ENCODE peak calls at places on chromosomes 3 and 15, in six cellular contexts. One of them, this sample, is unnamed.

GRCh38 chr15:26260517-26261133 is 397.5 kb upstream of the ATP10A start:
- DNase-seq in A549: peak
- DNase-seq in GM12878: no peak
- DNase-seq in H9: peak
- DNase-seq in neuronal stem cell: peak
- DNase-seq in mesendoderm: peak
- DNase-seq in this sample: peak

GRCh38 chr15:52200831-52201365 is 9.7 kb upstream of the GNB5 start:
- DNase-seq in A549: no peak
- DNase-seq in GM12878: no peak
- DNase-seq in H9: no peak
- DNase-seq in neuronal stem cell: no peak
- DNase-seq in mesendoderm: no peak
- DNase-seq in this sample: no peak

GRCh38 chr15:90072978-90073640 is 29.2 kb downstream of the IDH2 start:
- DNase-seq in A549: no peak
- DNase-seq in GM12878: no peak
- DNase-seq in H9: peak
- DNase-seq in neuronal stem cell: no peak
- DNase-seq in mesendoderm: no peak
- DNase-seq in this sample: no peak

GRCh38 chr3:127183931-127184869 is 8.7 kb upstream of the PRR23E start:
- DNase-seq in A549: no peak
- DNase-seq in GM12878: no peak
- DNase-seq in H9: no peak
- DNase-seq in neuronal stem cell: no peak
- DNase-seq in mesendoderm: peak
- DNase-seq in this sample: no peak

GRCh38 chr3:128366652-128367051 is 100.0 kb downstream of the DNAJB8 start:
- DNase-seq in A549: no peak
- DNase-seq in GM12878: no peak
- DNase-seq in H9: no peak
- DNase-seq in neuronal stem cell: no peak
- DNase-seq in mesendoderm: no peak
- DNase-seq in this sample: no peak

GRCh38 chr3:30743086-30743619 is 136.8 kb downstream of the TGFBR2 start:
- DNase-seq in A549: no peak
- DNase-seq in GM12878: no peak
- DNase-seq in H9: no peak
- DNase-seq in neuronal stem cell: no peak
- DNase-seq in mesendoderm: no peak
- DNase-seq in this sample: peak

GRCh38 chr3:33915796-33916589 is 117.6 kb downstream of the PDCD6IP start:
- DNase-seq in A549: peak
- DNase-seq in GM12878: no peak
- DNase-seq in H9: no peak
- DNase-seq in neuronal stem cell: no peak
- DNase-seq in mesendoderm: peak
- DNase-seq in this sample: peak

GRCh38 chr3:17025594-17026139 is 140.9 kb downstream of the PLCL2 start:
- DNase-seq in A549: no peak
- DNase-seq in GM12878: no peak
- DNase-seq in H9: no peak
- DNase-seq in neuronal stem cell: no peak
- DNase-seq in mesendoderm: no peak
- DNase-seq in this sample: no peak

GRCh38 chr15:100602822-100603393 is 519 bp downstream of the ASB7 start:
- DNase-seq in A549: peak
- DNase-seq in GM12878: peak
- DNase-seq in H9: peak
- DNase-seq in neuronal stem cell: no peak
- DNase-seq in mesendoderm: peak
- DNase-seq in this sample: peak

GRCh38 chr15:37789881-37790280 is 144.6 kb upstream of the TMCO5A start:
- DNase-seq in A549: no peak
- DNase-seq in GM12878: no peak
- DNase-seq in H9: no peak
- DNase-seq in neuronal stem cell: no peak
- DNase-seq in mesendoderm: no peak
- DNase-seq in this sample: no peak

GRCh38 chr3:72185549-72186484 is 400.9 kb upstream of the PROK2 start:
- DNase-seq in A549: no peak
- DNase-seq in GM12878: no peak
- DNase-seq in H9: no peak
- DNase-seq in neuronal stem cell: no peak
- DNase-seq in mesendoderm: no peak
- DNase-seq in this sample: no peak

GRCh38 chr3:158220575-158220974 is 110.7 kb downstream of the RSRC1 start:
- DNase-seq in A549: no peak
- DNase-seq in GM12878: no peak
- DNase-seq in H9: no peak
- DNase-seq in neuronal stem cell: no peak
- DNase-seq in mesendoderm: peak
- DNase-seq in this sample: no peak

GRCh38 chr3:55859305-55859704 is 372.2 kb upstream of the WNT5A start:
- DNase-seq in A549: no peak
- DNase-seq in GM12878: no peak
- DNase-seq in H9: no peak
- DNase-seq in neuronal stem cell: no peak
- DNase-seq in mesendoderm: no peak
- DNase-seq in this sample: no peak

GRCh38 chr3:130814691-130815472 is 68.3 kb upstream of the PIK3R4 start:
- DNase-seq in A549: no peak
- DNase-seq in GM12878: no peak
- DNase-seq in H9: no peak
- DNase-seq in neuronal stem cell: no peak
- DNase-seq in mesendoderm: no peak
- DNase-seq in this sample: no peak

GRCh38 chr3:175193815-175194518 is 334.8 kb downstream of the NAALADL2 start:
- DNase-seq in A549: no peak
- DNase-seq in GM12878: peak
- DNase-seq in H9: no peak
- DNase-seq in neuronal stem cell: no peak
- DNase-seq in mesendoderm: no peak
- DNase-seq in this sample: no peak

GRCh38 chr15:89822951-89823701 is 8.5 kb upstream of the ANPEP start:
- DNase-seq in A549: no peak
- DNase-seq in GM12878: no peak
- DNase-seq in H9: peak
- DNase-seq in neuronal stem cell: no peak
- DNase-seq in mesendoderm: no peak
- DNase-seq in this sample: no peak

GRCh38 chr3:197308591-197308990 is 10.2 kb upstream of the DLG1 start:
- DNase-seq in A549: no peak
- DNase-seq in GM12878: no peak
- DNase-seq in H9: no peak
- DNase-seq in neuronal stem cell: no peak
- DNase-seq in mesendoderm: no peak
- DNase-seq in this sample: no peak

GRCh38 chr3:159740054-159740453 is 248.6 kb upstream of the IL12A start:
- DNase-seq in A549: no peak
- DNase-seq in GM12878: no peak
- DNase-seq in H9: no peak
- DNase-seq in neuronal stem cell: no peak
- DNase-seq in mesendoderm: peak
- DNase-seq in this sample: peak

GRCh38 chr3:146156060-146156459 is 4.9 kb downstream of the PLOD2 start:
- DNase-seq in A549: no peak
- DNase-seq in GM12878: no peak
- DNase-seq in H9: no peak
- DNase-seq in neuronal stem cell: no peak
- DNase-seq in mesendoderm: no peak
- DNase-seq in this sample: no peak

GRCh38 chr3:32733631-32734229 is 48.7 kb downstream of the CNOT10 start:
- DNase-seq in A549: peak
- DNase-seq in GM12878: peak
- DNase-seq in H9: no peak
- DNase-seq in neuronal stem cell: peak
- DNase-seq in mesendoderm: peak
- DNase-seq in this sample: peak

GRCh38 chr3:144364797-144365196 is 393.2 kb downstream of the DIPK2A start:
- DNase-seq in A549: no peak
- DNase-seq in GM12878: no peak
- DNase-seq in H9: no peak
- DNase-seq in neuronal stem cell: no peak
- DNase-seq in mesendoderm: peak
- DNase-seq in this sample: no peak

GRCh38 chr3:157282261-157283191 is 122.6 kb upstream of the CCNL1 start:
- DNase-seq in A549: no peak
- DNase-seq in GM12878: no peak
- DNase-seq in H9: no peak
- DNase-seq in neuronal stem cell: no peak
- DNase-seq in mesendoderm: no peak
- DNase-seq in this sample: no peak

GRCh38 chr15:25182736-25183445 is 228.1 kb downstream of the SNRPN start:
- DNase-seq in A549: no peak
- DNase-seq in GM12878: no peak
- DNase-seq in H9: peak
- DNase-seq in neuronal stem cell: no peak
- DNase-seq in mesendoderm: peak
- DNase-seq in this sample: peak

GRCh38 chr3:86929046-86929445 is 61.9 kb downstream of the VGLL3 start:
- DNase-seq in A549: no peak
- DNase-seq in GM12878: no peak
- DNase-seq in H9: no peak
- DNase-seq in neuronal stem cell: no peak
- DNase-seq in mesendoderm: peak
- DNase-seq in this sample: no peak

GRCh38 chr3:153232737-153233330 is 70.8 kb downstream of the RAP2B start:
- DNase-seq in A549: no peak
- DNase-seq in GM12878: no peak
- DNase-seq in H9: no peak
- DNase-seq in neuronal stem cell: no peak
- DNase-seq in mesendoderm: no peak
- DNase-seq in this sample: no peak

GRCh38 chr3:141452045-141452444 is 34.8 kb upstream of the RASA2 start:
- DNase-seq in A549: peak
- DNase-seq in GM12878: peak
- DNase-seq in H9: no peak
- DNase-seq in neuronal stem cell: peak
- DNase-seq in mesendoderm: peak
- DNase-seq in this sample: peak

GRCh38 chr15:52805351-52806283 is 15.5 kb upstream of the ONECUT1 start:
- DNase-seq in A549: no peak
- DNase-seq in GM12878: no peak
- DNase-seq in H9: peak
- DNase-seq in neuronal stem cell: peak
- DNase-seq in mesendoderm: peak
- DNase-seq in this sample: peak

GRCh38 chr3:141412936-141413354 is 44.6 kb downstream of the ZBTB38 start:
- DNase-seq in A549: no peak
- DNase-seq in GM12878: no peak
- DNase-seq in H9: no peak
- DNase-seq in neuronal stem cell: no peak
- DNase-seq in mesendoderm: no peak
- DNase-seq in this sample: no peak

GRCh38 chr3:57594576-57594975 is 2.6 kb downstream of the ARF4 start:
- DNase-seq in A549: no peak
- DNase-seq in GM12878: no peak
- DNase-seq in H9: no peak
- DNase-seq in neuronal stem cell: no peak
- DNase-seq in mesendoderm: no peak
- DNase-seq in this sample: no peak
- H3K4me2 ChIP-seq in A549: peak
- H3K4me2 ChIP-seq in GM12878: peak
- H3K4me2 ChIP-seq in H9: no peak
- H3K4me2 ChIP-seq in neuronal stem cell: no peak
- H3K4me2 ChIP-seq in mesendoderm: no peak
- H3K4me2 ChIP-seq in this sample: peak

DNA sequence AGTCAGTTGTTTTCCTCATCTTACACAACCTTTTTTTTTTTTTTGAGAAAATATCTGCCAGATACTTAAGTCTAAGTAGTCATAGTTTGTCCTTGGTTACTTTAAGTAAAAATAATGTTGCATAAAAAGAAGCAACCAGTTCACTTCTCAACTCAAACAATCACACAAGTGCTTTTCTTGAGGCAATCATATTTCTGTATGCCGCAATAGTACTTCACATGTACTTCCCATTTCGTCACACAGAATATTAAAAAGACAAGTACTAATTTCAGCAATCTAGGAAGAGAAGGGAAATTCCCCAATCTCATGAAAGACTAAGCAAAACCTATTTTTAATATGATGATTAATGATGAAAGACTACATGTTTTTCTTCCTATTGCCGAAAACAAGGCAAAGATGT is 40.9 kb upstream of the TCF12 start:
- DNase-seq in A549: no peak
- DNase-seq in GM12878: no peak
- DNase-seq in H9: no peak
- DNase-seq in neuronal stem cell: no peak
- DNase-seq in mesendoderm: no peak
- DNase-seq in this sample: no peak
- H3K4me2 ChIP-seq in A549: no peak
- H3K4me2 ChIP-seq in GM12878: no peak
- H3K4me2 ChIP-seq in H9: no peak
- H3K4me2 ChIP-seq in neuronal stem cell: no peak
- H3K4me2 ChIP-seq in mesendoderm: no peak
- H3K4me2 ChIP-seq in this sample: no peak

GRCh38 chr3:179671309-179671708 is 18.5 kb downstream of the USP13 start:
- DNase-seq in A549: no peak
- DNase-seq in GM12878: no peak
- DNase-seq in H9: no peak
- DNase-seq in neuronal stem cell: no peak
- DNase-seq in mesendoderm: no peak
- DNase-seq in this sample: no peak
- H3K4me2 ChIP-seq in A549: no peak
- H3K4me2 ChIP-seq in GM12878: no peak
- H3K4me2 ChIP-seq in H9: no peak
- H3K4me2 ChIP-seq in neuronal stem cell: no peak
- H3K4me2 ChIP-seq in mesendoderm: no peak
- H3K4me2 ChIP-seq in this sample: no peak

DNA sequence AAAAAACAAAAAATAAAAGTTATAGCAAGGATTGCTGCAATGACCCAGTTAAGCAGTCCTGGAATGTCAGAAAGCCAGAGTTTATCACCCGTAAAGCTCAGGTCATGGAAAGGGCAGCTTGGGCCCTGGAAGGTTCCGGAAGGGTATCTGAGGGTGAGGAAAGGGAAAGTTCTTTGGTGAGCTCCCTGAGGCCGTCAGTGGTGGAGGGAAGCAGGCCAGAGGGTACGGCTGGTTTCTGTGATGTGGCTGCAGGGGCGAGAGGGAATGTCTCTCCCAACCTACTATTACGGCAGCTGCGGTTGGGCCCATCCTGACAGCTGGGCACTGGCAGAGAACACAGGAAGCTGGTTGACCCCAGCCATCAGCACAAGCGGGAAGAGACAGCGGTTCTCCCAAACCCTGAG is 230.0 kb upstream of the HES1 start:
- DNase-seq in A549: no peak
- DNase-seq in GM12878: no peak
- DNase-seq in H9: no peak
- DNase-seq in neuronal stem cell: no peak
- DNase-seq in mesendoderm: no peak
- DNase-seq in this sample: peak
- H3K4me2 ChIP-seq in A549: no peak
- H3K4me2 ChIP-seq in GM12878: no peak
- H3K4me2 ChIP-seq in H9: no peak
- H3K4me2 ChIP-seq in neuronal stem cell: no peak
- H3K4me2 ChIP-seq in mesendoderm: no peak
- H3K4me2 ChIP-seq in this sample: no peak

GRCh38 chr3:74027121-74027520 is 402.4 kb upstream of the PDZRN3 start:
- DNase-seq in A549: no peak
- DNase-seq in GM12878: no peak
- DNase-seq in H9: no peak
- DNase-seq in neuronal stem cell: no peak
- DNase-seq in mesendoderm: peak
- DNase-seq in this sample: no peak
- H3K4me2 ChIP-seq in A549: no peak
- H3K4me2 ChIP-seq in GM12878: no peak
- H3K4me2 ChIP-seq in H9: no peak
- H3K4me2 ChIP-seq in neuronal stem cell: no peak
- H3K4me2 ChIP-seq in mesendoderm: no peak
- H3K4me2 ChIP-seq in this sample: no peak